ENCODE peak calls at places on chromosomes 3 and 15, in eight cellular contexts. K is upper lobe of right lung; C is CD8-positive, alpha-beta memory T cell; N is CD4-positive, alpha-beta memory T cell; B is testis; S is upper lobe of left lung; O is psoas muscle; E is pancreas. Y is an unnamed sample.

GRCh38 chr15:54620916-54621315 is 575.8 kb downstream of the RSL24D1 start:
- DNase-seq in K (no peak), C (no peak), N (no peak), B (no peak), S (no peak), O (no peak), E (no peak), Y (no peak)

GRCh38 chr3:192092388-192093005 is 631.5 kb downstream of the PYDC2 start:
- DNase-seq in K (no peak), C (no peak), N (no peak), B (no peak), S (no peak), O (no peak), E (no peak), Y (no peak)

GRCh38 chr3:138148503-138148902 is 16.3 kb upstream of the A4GNT start:
- DNase-seq in K (no peak), C (no peak), N (no peak), B (no peak), S (no peak), O (no peak), E (no peak), Y (no peak)

GRCh38 chr3:108527109-108527508 is 16.7 kb upstream of the MYH15 start:
- DNase-seq in K (no peak), C (no peak), N (no peak), B (no peak), S (no peak), O (no peak), E (no peak), Y (no peak)

GRCh38 chr3:114231616-114232015 is 5.8 kb downstream of the ZNF80 start:
- DNase-seq in K (no peak), C (peak; percentile 33), N (peak; percentile 54), B (no peak), S (no peak), O (no peak), E (no peak), Y (no peak)

GRCh38 chr3:101944308-101944707 is 95.0 kb downstream of the NFKBIZ start:
- DNase-seq in K (no peak), C (no peak), N (no peak), B (no peak), S (no peak), O (no peak), E (no peak), Y (no peak)

GRCh38 chr15:49075876-49076275 is 29.6 kb upstream of the SECISBP2L start:
- DNase-seq in K (no peak), C (no peak), N (no peak), B (no peak), S (no peak), O (no peak), E (no peak), Y (no peak)

GRCh38 chr3:188385295-188385694 is 231.3 kb downstream of the LPP start:
- DNase-seq in K (peak; percentile 61), C (no peak), N (no peak), B (no peak), S (no peak), O (no peak), E (no peak), Y (no peak)

GRCh38 chr3:22141769-22142168 is 390.8 kb upstream of the ZNF385D start:
- DNase-seq in K (no peak), C (no peak), N (no peak), B (no peak), S (no peak), O (no peak), E (no peak), Y (no peak)

GRCh38 chr3:114336122-114336697 is 42.4 kb downstream of the TIGIT start:
- DNase-seq in K (no peak), C (no peak), N (no peak), B (no peak), S (no peak), O (no peak), E (no peak), Y (no peak)

GRCh38 chr3:63228677-63229076 is 49.4 kb upstream of the SYNPR start:
- DNase-seq in K (no peak), C (no peak), N (no peak), B (peak; percentile 56), S (no peak), O (no peak), E (no peak), Y (no peak)

GRCh38 chr15:65069779-65070546 is 2.2 kb upstream of the RASL12 start:
- DNase-seq in K (no peak), C (no peak), N (no peak), B (no peak), S (no peak), O (peak; percentile 66), E (no peak), Y (no peak)

GRCh38 chr3:63909431-63909830 is 2.8 kb downstream of the SCAANT1 start:
- DNase-seq in K (no peak), C (no peak), N (no peak), B (no peak), S (no peak), O (no peak), E (no peak), Y (no peak)

GRCh38 chr15:70093070-70093469 is 4.6 kb downstream of the TLE3 start:
- DNase-seq in K (peak; percentile 4), C (no peak), N (no peak), B (no peak), S (no peak), O (no peak), E (no peak), Y (no peak)
- H3K4me1 ChIP-seq in K (peaks cover 71% of the 10 kb centered on the region), C (peaks cover 63% of the 10 kb centered on the region), N (peaks cover 68% of the 10 kb centered on the region), B (peaks cover 48% of the 10 kb centered on the region), S (peaks cover 69% of the 10 kb centered on the region), O (peaks cover 68% of the 10 kb centered on the region), E (peaks cover 29% of the 10 kb centered on the region), Y (peaks cover 9% of the 10 kb centered on the region)

GRCh38 chr3:43621406-43621973 is 321 bp downstream of the ANO10 start:
- DNase-seq in K (no peak), C (no peak), N (no peak), B (peak; percentile 57), S (no peak), O (peak; percentile 60), E (peak; percentile 75), Y (peak; percentile 68)
- H3K4me1 ChIP-seq in K (peaks cover 14% of the 10 kb centered on the region), C (peaks cover 11% of the 10 kb centered on the region), N (peaks cover 12% of the 10 kb centered on the region), B (no peaks in the 10 kb centered on the region), S (peaks cover 7% of the 10 kb centered on the region), O (peaks cover 10% of the 10 kb centered on the region), E (no peaks in the 10 kb centered on the region), Y (no peaks in the 10 kb centered on the region)

GRCh38 chr15:36877294-36877693 is 223.1 kb downstream of the MEIS2 start:
- DNase-seq in K (no peak), C (no peak), N (no peak), B (no peak), S (no peak), O (no peak), E (peak; percentile 14), Y (no peak)

GRCh38 chr15:36880226-36880912 is 220.0 kb downstream of the MEIS2 start:
- DNase-seq in K (no peak), C (no peak), N (no peak), B (no peak), S (peak; percentile 71), O (peak; percentile 42), E (peak; percentile 72), Y (no peak)

GRCh38 chr15:36877796-36878744 is 222.3 kb downstream of the MEIS2 start:
- DNase-seq in K (no peak), C (no peak), N (no peak), B (no peak), S (peak; percentile 79), O (peak; percentile 40), E (peak; percentile 40), Y (no peak)

GRCh38 chr15:36879568-36880225 is 220.7 kb downstream of the MEIS2 start:
- DNase-seq in K (no peak), C (no peak), N (no peak), B (no peak), S (peak; percentile 15), O (no peak), E (peak; percentile 9), Y (no peak)

GRCh38 chr15:36878745-36879262 is 221.5 kb downstream of the MEIS2 start:
- DNase-seq in K (no peak), C (no peak), N (no peak), B (no peak), S (no peak), O (peak; percentile 36), E (peak; percentile 19), Y (no peak)
- H3K4me1 ChIP-seq in K (peaks cover 7% of the 10 kb centered on the region), C (no peaks in the 10 kb centered on the region), N (peaks cover 2% of the 10 kb centered on the region), B (no peaks in the 10 kb centered on the region), S (peaks cover 23% of the 10 kb centered on the region), O (peaks cover 15% of the 10 kb centered on the region), E (no peaks in the 10 kb centered on the region), Y (peaks cover 8% of the 10 kb centered on the region)

GRCh38 chr3:49882182-49882581 is 12.5 kb upstream of the CAMKV start:
- DNase-seq in K (no peak), C (no peak), N (no peak), B (no peak), S (no peak), O (peak; percentile 60), E (no peak), Y (no peak)
- H3K4me1 ChIP-seq in K (peaks cover 5% of the 10 kb centered on the region), C (no peaks in the 10 kb centered on the region), N (no peaks in the 10 kb centered on the region), B (peaks cover 4% of the 10 kb centered on the region), S (no peaks in the 10 kb centered on the region), O (peaks cover 18% of the 10 kb centered on the region), E (no peaks in the 10 kb centered on the region), Y (no peaks in the 10 kb centered on the region)

GRCh38 chr3:171508676-171509075 is 48.5 kb upstream of the TNIK start:
- DNase-seq in K (no peak), C (no peak), N (no peak), B (no peak), S (no peak), O (no peak), E (no peak), Y (no peak)
- H3K4me1 ChIP-seq in K (no peaks in the 10 kb centered on the region), C (no peaks in the 10 kb centered on the region), N (no peaks in the 10 kb centered on the region), B (no peaks in the 10 kb centered on the region), S (no peaks in the 10 kb centered on the region), O (no peaks in the 10 kb centered on the region), E (no peaks in the 10 kb centered on the region), Y (no peaks in the 10 kb centered on the region)

DNA sequence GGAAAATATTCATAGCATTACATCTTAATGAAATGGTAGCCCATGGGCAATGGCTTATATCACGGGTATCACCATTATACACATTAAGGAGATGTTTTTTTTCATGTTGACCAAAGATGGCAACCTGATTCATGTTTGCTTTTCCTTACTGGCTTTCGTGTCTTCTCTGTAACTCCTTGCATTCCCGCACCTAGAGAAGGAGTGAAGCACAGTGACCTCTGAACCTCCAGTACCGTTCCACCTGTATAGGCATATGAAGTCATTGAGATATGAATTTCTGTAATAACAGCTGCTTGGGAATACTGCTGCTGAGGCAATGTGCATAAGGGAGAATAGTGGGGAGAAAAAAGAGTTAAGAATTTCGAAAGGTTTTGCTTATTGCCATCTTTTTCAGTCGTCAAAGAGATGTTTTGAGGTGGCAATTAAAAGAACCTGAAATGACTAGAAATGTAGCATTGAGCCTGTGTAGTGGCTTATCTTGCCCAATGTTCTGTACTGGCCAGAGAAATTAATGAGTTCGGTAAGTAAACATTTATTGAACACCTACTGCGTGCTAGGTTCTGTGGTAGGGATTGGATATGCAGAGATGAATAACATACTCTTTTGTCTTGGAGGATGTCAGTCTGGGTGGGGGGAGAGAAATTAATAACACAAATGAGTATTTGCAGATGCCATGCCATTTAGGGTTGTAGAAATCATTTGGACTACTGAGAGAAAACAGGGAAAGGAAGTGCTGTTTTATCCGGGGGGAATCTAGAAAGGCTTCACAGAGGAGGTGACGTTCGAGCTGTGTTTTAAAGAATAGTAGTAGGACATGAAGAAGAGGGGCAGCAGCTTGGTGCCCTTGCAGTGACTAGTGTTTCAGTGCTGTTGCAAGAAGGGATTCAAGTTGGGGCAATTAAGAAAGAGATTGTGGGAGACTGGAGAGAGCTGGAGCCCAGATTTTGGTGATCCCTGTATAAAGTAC is 2.5 kb downstream of the FEM1B start:
- DNase-seq in K (no peak), C (no peak), N (no peak), B (no peak), S (no peak), O (no peak), E (no peak), Y (no peak)
- H3K4me1 ChIP-seq in K (peaks cover 72% of the 10 kb centered on the region), C (peaks cover 56% of the 10 kb centered on the region), N (peaks cover 69% of the 10 kb centered on the region), B (peaks cover 38% of the 10 kb centered on the region), S (peaks cover 57% of the 10 kb centered on the region), O (peaks cover 60% of the 10 kb centered on the region), E (peaks cover 33% of the 10 kb centered on the region), Y (peaks cover 19% of the 10 kb centered on the region)